ENCODE peak calls at places on chromosomes 7 and 10, in four cellular contexts. One of them, this sample, is unnamed.

GRCh38 chr7:16811555-16811954 is 6.8 kb upstream of the AGR2 start:
- DNase-seq in GM23248: peak; percentile 57
- DNase-seq in neural progenitor cell: no peak
- DNase-seq in SK-N-SH: no peak
- DNase-seq in this sample: no peak

GRCh38 chr10:102231357-102232318 is 5.5 kb downstream of the ELOVL3 start:
- DNase-seq in GM23248: peak; percentile 68
- DNase-seq in neural progenitor cell: peak; percentile 71
- DNase-seq in SK-N-SH: peak; percentile 85
- DNase-seq in this sample: peak; percentile 37

GRCh38 chr7:101634196-101634717 is 5.2 kb upstream of the MYL10 start:
- DNase-seq in GM23248: no peak
- DNase-seq in neural progenitor cell: no peak
- DNase-seq in SK-N-SH: no peak
- DNase-seq in this sample: no peak

GRCh38 chr10:79258894-79259293 is 88.4 kb upstream of the PPIF start:
- DNase-seq in GM23248: no peak
- DNase-seq in neural progenitor cell: no peak
- DNase-seq in SK-N-SH: peak; percentile 80
- DNase-seq in this sample: no peak

GRCh38 chr10:77350711-77351119 is 286.9 kb downstream of the KCNMA1 start:
- DNase-seq in GM23248: peak; percentile 99
- DNase-seq in neural progenitor cell: no peak
- DNase-seq in SK-N-SH: peak; percentile 19
- DNase-seq in this sample: no peak

GRCh38 chr7:42167206-42167913 is 69.6 kb downstream of the GLI3 start:
- DNase-seq in GM23248: no peak
- DNase-seq in neural progenitor cell: no peak
- DNase-seq in SK-N-SH: no peak
- DNase-seq in this sample: no peak

GRCh38 chr10:76382381-76382851 is 951.0 kb downstream of the LRMDA start:
- DNase-seq in GM23248: peak; percentile 64
- DNase-seq in neural progenitor cell: no peak
- DNase-seq in SK-N-SH: no peak
- DNase-seq in this sample: no peak

GRCh38 chr10:32139223-32140073 is 83.2 kb upstream of the KIF5B start:
- DNase-seq in GM23248: peak; percentile 98
- DNase-seq in neural progenitor cell: peak; percentile 57
- DNase-seq in SK-N-SH: peak; percentile 20
- DNase-seq in this sample: no peak

GRCh38 chr10:100939763-100940344 is 27.1 kb downstream of the SLF2 start:
- DNase-seq in GM23248: peak; percentile 28
- DNase-seq in neural progenitor cell: no peak
- DNase-seq in SK-N-SH: no peak
- DNase-seq in this sample: no peak

GRCh38 chr10:103861501-103861900 is 6.1 kb upstream of the SH3PXD2A start:
- DNase-seq in GM23248: peak; percentile 90
- DNase-seq in neural progenitor cell: no peak
- DNase-seq in SK-N-SH: no peak
- DNase-seq in this sample: no peak

GRCh38 chr7:30246392-30246791 is 38.0 kb upstream of the ZNRF2 start:
- DNase-seq in GM23248: no peak
- DNase-seq in neural progenitor cell: no peak
- DNase-seq in SK-N-SH: no peak
- DNase-seq in this sample: no peak

GRCh38 chr10:133308431-133309110 is at the start of the genes TUBGCP2 and ZNF511:
- DNase-seq in GM23248: peak; percentile 94
- DNase-seq in neural progenitor cell: peak; percentile 90
- DNase-seq in SK-N-SH: peak; percentile 95
- DNase-seq in this sample: peak; percentile 91

GRCh38 chr7:121288894-121289293 is 39.9 kb upstream of the WNT16 start:
- DNase-seq in GM23248: peak; percentile 72
- DNase-seq in neural progenitor cell: no peak
- DNase-seq in SK-N-SH: no peak
- DNase-seq in this sample: no peak

GRCh38 chr7:7978860-7979259 is 10.3 kb downstream of the GLCCI1 start:
- DNase-seq in GM23248: no peak
- DNase-seq in neural progenitor cell: no peak
- DNase-seq in SK-N-SH: no peak
- DNase-seq in this sample: no peak

GRCh38 chr7:98348726-98349474 is 52.0 kb downstream of the BAIAP2L1 start:
- DNase-seq in GM23248: no peak
- DNase-seq in neural progenitor cell: no peak
- DNase-seq in SK-N-SH: no peak
- DNase-seq in this sample: no peak

GRCh38 chr7:1425292-1426136 is 33.8 kb downstream of the MICALL2 start:
- DNase-seq in GM23248: peak; percentile 40
- DNase-seq in neural progenitor cell: peak; percentile 45
- DNase-seq in SK-N-SH: peak; percentile 81
- DNase-seq in this sample: peak; percentile 24

GRCh38 chr7:118801366-118801765 is 576.9 kb downstream of the ANKRD7 start:
- DNase-seq in GM23248: no peak
- DNase-seq in neural progenitor cell: no peak
- DNase-seq in SK-N-SH: no peak
- DNase-seq in this sample: no peak

DNA sequence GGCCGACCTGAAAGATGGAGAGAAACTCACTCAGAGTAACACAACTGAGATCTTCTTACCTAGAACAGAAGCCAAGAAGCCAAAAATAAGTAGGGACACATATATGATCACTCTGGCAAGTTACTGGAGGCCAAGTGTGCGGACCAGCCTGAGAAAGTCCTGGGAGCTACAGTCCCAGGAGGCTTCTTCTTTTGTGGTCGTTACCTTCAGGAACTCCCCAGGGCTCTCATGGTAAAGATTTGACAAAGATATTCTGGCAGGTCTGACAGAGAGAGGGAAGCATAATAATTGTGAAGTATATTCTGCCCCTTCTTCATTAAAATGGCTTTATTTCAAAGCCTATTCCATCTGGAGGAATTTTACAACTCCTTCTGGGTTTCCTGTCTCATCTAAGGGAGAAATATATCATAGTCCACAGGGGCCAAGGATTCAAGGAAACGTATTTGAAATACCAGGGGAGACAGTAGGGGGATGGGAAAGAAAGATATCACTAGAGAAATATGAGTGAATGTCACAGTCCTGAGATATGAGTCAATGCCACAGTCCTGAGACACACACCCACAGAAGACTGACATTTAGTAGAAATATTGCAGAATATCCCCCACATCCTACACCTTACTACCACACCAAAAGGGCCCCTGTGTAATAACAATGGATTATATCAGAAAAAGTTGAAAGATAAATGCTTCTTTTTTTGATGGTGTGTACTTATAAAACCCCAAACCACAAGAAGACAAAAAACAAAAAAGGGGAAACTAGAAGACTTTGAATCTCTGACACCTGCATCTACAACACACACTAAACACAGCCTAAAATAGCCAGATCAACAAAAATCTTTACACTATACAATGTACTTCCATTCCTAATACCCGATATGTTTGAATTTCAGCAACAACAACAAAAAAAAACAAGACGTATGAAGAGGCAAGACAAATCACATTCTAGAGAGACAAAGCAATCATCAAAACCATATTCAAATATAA is 594.2 kb upstream of the NRG3 start:
- DNase-seq in GM23248: no peak
- DNase-seq in neural progenitor cell: no peak
- DNase-seq in SK-N-SH: no peak
- DNase-seq in this sample: no peak
- H3K4me2 ChIP-seq in GM23248: no peak overlapping the region
- H3K4me2 ChIP-seq in neural progenitor cell: no peak overlapping the region
- H3K4me2 ChIP-seq in SK-N-SH: no peak overlapping the region
- H3K4me2 ChIP-seq in this sample: no peak overlapping the region

GRCh38 chr10:21110358-21110757 is 213.2 kb upstream of the NEBL start:
- DNase-seq in GM23248: no peak
- DNase-seq in neural progenitor cell: no peak
- DNase-seq in SK-N-SH: no peak
- DNase-seq in this sample: no peak

GRCh38 chr10:21114683-21115082 is 217.6 kb upstream of the NEBL start:
- DNase-seq in GM23248: no peak
- DNase-seq in neural progenitor cell: no peak
- DNase-seq in SK-N-SH: no peak
- DNase-seq in this sample: no peak
- H4K20me1 ChIP-seq in GM23248: no peaks in the 10 kb centered on the region
- H4K20me1 ChIP-seq in neural progenitor cell: no peaks in the 10 kb centered on the region
- H4K20me1 ChIP-seq in SK-N-SH: no peaks in the 10 kb centered on the region
- H4K20me1 ChIP-seq in this sample: no peaks in the 10 kb centered on the region

DNA sequence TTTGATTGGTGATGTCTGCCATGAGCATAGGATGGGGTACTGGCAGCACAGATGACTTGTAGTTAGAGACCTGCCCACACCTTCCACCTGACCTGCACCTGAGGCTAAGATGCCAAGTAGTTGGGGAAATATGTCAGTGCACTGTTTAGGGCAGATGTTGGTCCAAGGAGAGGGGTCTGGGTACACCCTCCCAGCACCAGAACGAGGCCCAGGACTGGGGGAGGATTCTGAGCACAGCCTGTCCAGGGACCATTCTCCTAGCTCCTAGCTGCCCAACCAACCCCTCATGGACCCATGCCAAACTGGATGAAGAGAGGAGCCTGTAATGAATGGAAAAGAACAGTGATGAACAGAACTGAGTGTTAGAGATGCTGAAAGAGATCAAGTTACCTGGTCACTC is 28.0 kb downstream of the FRMPD2 start:
- DNase-seq in GM23248: no peak
- DNase-seq in neural progenitor cell: no peak
- DNase-seq in SK-N-SH: no peak
- DNase-seq in this sample: no peak
- H2AFZ ChIP-seq in GM23248: no peak overlapping the region
- H2AFZ ChIP-seq in neural progenitor cell: no peak overlapping the region
- H2AFZ ChIP-seq in SK-N-SH: no peak overlapping the region
- H2AFZ ChIP-seq in this sample: no peak overlapping the region

GRCh38 chr10:62081322-62081945 is 179.9 kb downstream of the ARID5B start:
- DNase-seq in GM23248: peak; percentile 59
- DNase-seq in neural progenitor cell: no peak
- DNase-seq in SK-N-SH: no peak
- DNase-seq in this sample: peak; percentile 34
- H3K4me2 ChIP-seq in GM23248: peak overlapping the region; percentile 59
- H3K4me2 ChIP-seq in neural progenitor cell: no peak overlapping the region
- H3K4me2 ChIP-seq in SK-N-SH: peak overlapping the region; percentile 77
- H3K4me2 ChIP-seq in this sample: peak overlapping the region; percentile 96

GRCh38 chr7:107355616-107356015 is 114.2 kb upstream of the GPR22 start:
- DNase-seq in GM23248: peak; percentile 43
- DNase-seq in neural progenitor cell: no peak
- DNase-seq in SK-N-SH: no peak
- DNase-seq in this sample: no peak
- H4K20me1 ChIP-seq in GM23248: no peaks in the 10 kb centered on the region
- H4K20me1 ChIP-seq in neural progenitor cell: no peaks in the 10 kb centered on the region
- H4K20me1 ChIP-seq in SK-N-SH: no peaks in the 10 kb centered on the region
- H4K20me1 ChIP-seq in this sample: no peaks in the 10 kb centered on the region